ENCODE peak calls at places on chromosomes 2 and 18, in six cellular contexts. A is progenitor cell of endocrine pancreas; C is activated CD4-positive, alpha-beta T cell treated with anti-CD3 and anti-CD28 coated beads for 4 hours; S is fibroblast of lung; F is SK-MEL-5; Q is 8988T. R is an unnamed sample.

GRCh38 chr18:7684966-7685365 is 117.8 kb downstream of the PTPRM start:
- DNase-seq in A (no peak), C (no peak), S (peak), F (peak), Q (no peak), R (no peak)

GRCh38 chr2:48519608-48520007 is 10.3 kb upstream of the STON1 start:
- DNase-seq in A (no peak), C (no peak), S (no peak), F (no peak), Q (no peak), R (no peak)

GRCh38 chr2:48725696-48726494 is 29.6 kb downstream of the LHCGR start:
- DNase-seq in A (no peak), C (no peak), S (no peak), F (peak), Q (no peak), R (no peak)

GRCh38 chr2:20930928-20931327 is 108.0 kb upstream of the LDAH start:
- DNase-seq in A (no peak), C (no peak), S (peak), F (no peak), Q (no peak), R (peak)

GRCh38 chr2:37576831-37577230 is 94.6 kb downstream of the CDC42EP3 start:
- DNase-seq in A (no peak), C (no peak), S (peak), F (no peak), Q (no peak), R (peak)

GRCh38 chr2:191677091-191677645 is 768 bp upstream of the NABP1 start:
- DNase-seq in A (no peak), C (peak), S (peak), F (peak), Q (no peak), R (peak)

GRCh38 chr2:26584656-26585055 is 56.5 kb downstream of the CIB4 start:
- DNase-seq in A (no peak), C (no peak), S (no peak), F (no peak), Q (no peak), R (no peak)

GRCh38 chr18:79108520-79109215 is 39.5 kb downstream of the ATP9B start:
- DNase-seq in A (no peak), C (no peak), S (no peak), F (no peak), Q (no peak), R (no peak)

GRCh38 chr18:50629148-50629631 is 69.3 kb downstream of the MAPK4 start:
- DNase-seq in A (no peak), C (no peak), S (no peak), F (no peak), Q (no peak), R (no peak)

GRCh38 chr2:177464549-177464948 is 72.0 kb downstream of the AGPS start:
- DNase-seq in A (no peak), C (no peak), S (peak), F (no peak), Q (no peak), R (peak)

GRCh38 chr2:164146478-164146877 is 410.7 kb upstream of the FIGN start:
- DNase-seq in A (no peak), C (no peak), S (peak), F (no peak), Q (no peak), R (peak)

GRCh38 chr18:44039216-44039615 is 641.5 kb upstream of the SETBP1 start:
- DNase-seq in A (no peak), C (no peak), S (no peak), F (no peak), Q (no peak), R (no peak)

GRCh38 chr2:113069676-113070605 is 2.2 kb downstream of the IL1F10 start:
- DNase-seq in A (no peak), C (no peak), S (no peak), F (no peak), Q (no peak), R (no peak)

GRCh38 chr2:26363323-26363722 is 16.7 kb upstream of the ADGRF3 start:
- DNase-seq in A (no peak), C (no peak), S (peak), F (no peak), Q (no peak), R (peak)

GRCh38 chr18:23920054-23920453 is 94.5 kb upstream of the TTC39C start:
- DNase-seq in A (no peak), C (no peak), S (peak), F (no peak), Q (no peak), R (no peak)

GRCh38 chr2:42823744-42824453 is 31.5 kb upstream of the HAAO start:
- DNase-seq in A (no peak), C (no peak), S (peak), F (no peak), Q (no peak), R (no peak)

GRCh38 chr2:48946444-48947048 is 191.0 kb upstream of the LHCGR start:
- DNase-seq in A (no peak), C (peak), S (peak), F (peak), Q (peak), R (peak)

GRCh38 chr2:129504646-129505045 is 474.8 kb upstream of the RAB6C start:
- DNase-seq in A (no peak), C (no peak), S (no peak), F (peak), Q (no peak), R (no peak)

GRCh38 chr2:44956841-44957240 is 15.3 kb downstream of the SIX3 start:
- DNase-seq in A (no peak), C (no peak), S (no peak), F (no peak), Q (no peak), R (no peak)

GRCh38 chr2:64447317-64448060 is 6.5 kb upstream of the LGALSL start:
- DNase-seq in A (no peak), C (no peak), S (peak), F (no peak), Q (no peak), R (no peak)

GRCh38 chr2:85161626-85161960 is 28.4 kb downstream of the TCF7L1 start:
- DNase-seq in A (no peak), C (no peak), S (peak), F (no peak), Q (no peak), R (peak)

GRCh38 chr18:36950960-36951359 is 122.0 kb downstream of the KIAA1328 start:
- DNase-seq in A (no peak), C (no peak), S (no peak), F (no peak), Q (no peak), R (no peak)

GRCh38 chr2:64024259-64024949 is 5.2 kb upstream of the VPS54 start:
- DNase-seq in A (no peak), C (no peak), S (no peak), F (no peak), Q (no peak), R (no peak)

GRCh38 chr2:26558271-26559043 is 80.5 kb upstream of the OTOF start:
- DNase-seq in A (no peak), C (no peak), S (peak), F (no peak), Q (no peak), R (peak)

GRCh38 chr2:42971381-42971780 is 179.0 kb upstream of the HAAO start:
- DNase-seq in A (no peak), C (no peak), S (no peak), F (no peak), Q (no peak), R (no peak)

GRCh38 chr2:20430461-20431302 is 16.2 kb upstream of the RHOB start:
- DNase-seq in A (no peak), C (no peak), S (no peak), F (no peak), Q (no peak), R (no peak)

GRCh38 chr18:21194871-21195771 is 46.9 kb upstream of the GREB1L start:
- DNase-seq in A (no peak), C (no peak), S (peak), F (peak), Q (no peak), R (peak)

GRCh38 chr2:169736902-169737301 is 3.3 kb downstream of the KLHL23 start:
- DNase-seq in A (no peak), C (no peak), S (no peak), F (no peak), Q (no peak), R (no peak)

R was measured in astrocyte of the spinal cord.